ENCODE peak calls at places on chromosomes 11 and 22, in eight cellular contexts. H is stomach, Z is HCT116, A is right atrium auricular region, K is neural progenitor cell, O is esophagus muscularis mucosa, M is A549, T is transverse colon. F is an unnamed sample.

GRCh38 chr11:9137293-9138132 is 46.1 kb upstream of the SCUBE2 start:
- DNase-seq in T (peak), Z (peak), K (peak), M (peak), O (peak), H (peak), A (peak), F (peak)

GRCh38 chr11:27757953-27758352 is 57.7 kb upstream of the BDNF start:
- DNase-seq in A (no peak), H (no peak), T (no peak), M (no peak), Z (no peak), O (no peak), K (no peak), F (no peak)

GRCh38 chr11:13316528-13316961 is 39.0 kb downstream of the BMAL1 start:
- DNase-seq in M (no peak), K (no peak), Z (no peak), H (no peak), A (no peak), T (no peak), O (no peak), F (peak)

GRCh38 chr11:10514210-10514609 is 26.8 kb downstream of the RNF141 start:
- DNase-seq in H (no peak), K (no peak), Z (no peak), A (no peak), M (peak), T (no peak), O (no peak), F (no peak)

GRCh38 chr22:37976547-37976946 is 7.8 kb downstream of the SOX10 start:
- DNase-seq in T (no peak), Z (no peak), M (no peak), O (no peak), H (no peak), K (no peak), A (no peak), F (no peak)

GRCh38 chr22:37060801-37061610 is 9.5 kb downstream of the KCTD17 start:
- DNase-seq in M (no peak), A (no peak), H (no peak), K (no peak), T (no peak), O (no peak), Z (no peak), F (no peak)

GRCh38 chr11:68038718-68039525 is at the start of gene TCIRG1:
- DNase-seq in M (peak), Z (peak), K (peak), H (peak), A (peak), T (peak), O (peak), F (peak)

GRCh38 chr11:126405906-126406305 is 50.4 kb downstream of the ST3GAL4 start:
- DNase-seq in H (no peak), M (no peak), T (peak), A (no peak), O (no peak), K (no peak), Z (peak), F (no peak)

GRCh38 chr22:29477919-29478318 is 2.1 kb upstream of the NEFH start:
- DNase-seq in T (no peak), M (peak), A (no peak), H (no peak), Z (no peak), K (peak), O (no peak), F (no peak)

GRCh38 chr11:74932797-74933196 is 16.1 kb downstream of the XRRA1 start:
- DNase-seq in T (no peak), Z (no peak), A (no peak), H (no peak), M (no peak), K (no peak), O (no peak), F (no peak)

GRCh38 chr11:64998141-64998540 is 1.4 kb upstream of the BATF2 start:
- DNase-seq in H (no peak), O (no peak), Z (no peak), T (peak), A (no peak), K (no peak), M (peak), F (no peak)

GRCh38 chr11:65916391-65916790 is 2.5 kb downstream of the C11orf68 start:
- DNase-seq in M (no peak), H (no peak), O (no peak), K (no peak), T (no peak), A (no peak), Z (no peak), F (no peak)

GRCh38 chr22:20407829-20408228 is 13.9 kb downstream of the ZNF74 start:
- DNase-seq in O (no peak), Z (no peak), K (no peak), A (no peak), M (no peak), H (no peak), T (no peak), F (peak)

GRCh38 chr11:120622189-120622912 is 110.8 kb downstream of the GRIK4 start:
- DNase-seq in M (peak), A (no peak), K (no peak), O (no peak), Z (no peak), H (no peak), T (no peak), F (no peak)

GRCh38 chr11:117616979-117617378 is 180.0 kb downstream of the DSCAML1 start:
- DNase-seq in Z (no peak), M (no peak), H (no peak), O (no peak), K (no peak), T (no peak), A (no peak), F (no peak)

GRCh38 chr11:65111537-65112225 is at the start of gene TM7SF2:
- DNase-seq in K (peak), O (peak), T (peak), M (peak), Z (peak), H (peak), A (peak), F (peak)

GRCh38 chr11:2213384-2213842 is 41.8 kb upstream of the TH start:
- DNase-seq in K (peak), A (peak), O (no peak), H (no peak), Z (no peak), M (no peak), T (no peak), F (peak)

GRCh38 chr11:76785513-76785912 is 2.4 kb downstream of the TSKU start:
- DNase-seq in O (no peak), A (no peak), H (no peak), K (peak), M (peak), T (no peak), Z (no peak), F (no peak)

GRCh38 chr11:14423633-14424032 is 64.7 kb upstream of the RRAS2 start:
- DNase-seq in K (no peak), T (no peak), H (no peak), O (no peak), A (no peak), M (no peak), Z (no peak), F (no peak)

GRCh38 chr22:44085743-44086741 is 61.9 kb downstream of the PARVB start:
- DNase-seq in T (peak), O (peak), H (peak), K (peak), A (peak), Z (peak), M (peak), F (no peak)

GRCh38 chr22:47781427-47782111 is 1019.1 kb downstream of the TBC1D22A start:
- DNase-seq in A (peak), M (no peak), T (no peak), O (peak), H (no peak), K (no peak), Z (no peak), F (peak)

GRCh38 chr11:119673389-119674336 is 55.3 kb downstream of the NECTIN1 start:
- DNase-seq in O (no peak), A (no peak), M (no peak), T (peak), Z (no peak), H (peak), K (no peak), F (no peak)

GRCh38 chr11:114135737-114136151 is 76.2 kb downstream of the ZBTB16 start:
- DNase-seq in H (no peak), Z (no peak), A (no peak), T (no peak), M (no peak), O (no peak), K (peak), F (no peak)

GRCh38 chr22:46618667-46619066 is 1.5 kb upstream of the GRAMD4 start:
- DNase-seq in Z (no peak), O (no peak), K (no peak), T (no peak), A (no peak), M (no peak), H (no peak), F (no peak)

GRCh38 chr22:46619830-46620501 is at the start of gene GRAMD4:
- DNase-seq in T (no peak), H (no peak), Z (no peak), O (no peak), A (no peak), M (no peak), K (peak), F (no peak)

GRCh38 chr22:46622081-46622521 is 1.9 kb downstream of the GRAMD4 start:
- DNase-seq in K (no peak), T (no peak), A (no peak), H (no peak), Z (no peak), M (no peak), O (no peak), F (peak)

GRCh38 chr22:46619240-46619829 is 851 bp upstream of the GRAMD4 start:
- DNase-seq in K (no peak), Z (no peak), M (no peak), A (no peak), H (no peak), O (no peak), T (no peak), F (no peak)

DNA sequence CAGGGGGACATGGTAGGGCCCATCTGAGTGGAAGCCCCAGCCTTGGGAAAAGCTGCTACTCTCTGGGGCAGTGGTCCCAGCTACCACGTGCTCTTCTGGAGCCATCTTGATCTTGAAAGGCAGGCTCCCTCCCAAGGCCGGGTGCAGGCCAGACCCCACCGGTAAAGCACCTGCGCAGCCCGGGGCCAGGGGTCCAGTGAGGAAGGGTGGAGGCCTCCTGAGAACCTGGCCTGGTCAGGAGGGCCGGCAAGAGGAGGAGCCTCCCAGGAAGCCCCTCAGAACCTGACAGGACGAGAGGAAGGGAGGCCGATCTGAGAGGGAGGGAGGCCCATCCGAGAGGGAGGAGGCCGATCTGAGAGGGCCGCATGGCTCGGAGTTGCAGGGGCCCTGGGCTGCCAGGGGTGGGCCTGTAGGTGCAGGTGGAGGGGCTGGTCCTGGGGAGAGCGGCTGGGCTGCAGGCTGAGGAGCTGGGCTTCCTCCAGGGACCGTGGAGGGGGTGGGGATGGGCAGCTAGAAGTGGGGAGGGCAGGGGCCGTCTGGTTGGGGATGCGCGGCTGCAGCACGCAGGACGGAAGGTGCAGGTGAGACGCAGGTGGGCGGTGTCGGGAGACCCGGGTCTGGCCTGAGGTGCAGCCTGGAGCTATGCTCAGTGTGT is 529 bp downstream of the GRAMD4 start:
- DNase-seq in O (no peak), H (no peak), T (no peak), A (no peak), M (no peak), Z (no peak), K (peak), F (no peak)
- H3K27ac ChIP-seq in O (peak), H (no peak), T (peak), A (peak), M (no peak), Z (no peak), K (no peak), F (peak)

DNA sequence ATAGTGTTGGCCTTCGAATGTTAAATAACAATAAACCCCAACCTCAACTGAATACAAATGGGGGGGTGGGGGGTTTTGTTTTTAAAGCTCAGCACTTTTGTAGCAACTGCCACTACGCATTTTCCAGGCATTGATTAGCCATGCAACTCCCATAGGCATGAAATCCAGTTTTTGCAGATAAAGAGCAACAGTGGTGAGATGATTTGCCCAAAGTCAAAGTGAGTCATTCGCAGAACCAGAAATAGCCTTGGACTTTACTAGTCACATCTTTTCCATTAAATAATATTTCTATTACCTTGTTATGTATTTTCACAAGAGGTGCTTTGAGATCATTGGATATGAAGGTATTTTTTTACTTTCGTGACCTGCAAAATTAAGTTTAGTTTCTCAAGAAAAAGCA is 1.7 kb upstream of the PHF21A start:
- DNase-seq in T (no peak), H (no peak), K (no peak), O (no peak), Z (no peak), A (no peak), M (no peak), F (no peak)
- H3K4me3 ChIP-seq in T (no peak), H (peak), K (peak), O (peak), Z (peak), A (no peak), M (peak), F (no peak)

DNA sequence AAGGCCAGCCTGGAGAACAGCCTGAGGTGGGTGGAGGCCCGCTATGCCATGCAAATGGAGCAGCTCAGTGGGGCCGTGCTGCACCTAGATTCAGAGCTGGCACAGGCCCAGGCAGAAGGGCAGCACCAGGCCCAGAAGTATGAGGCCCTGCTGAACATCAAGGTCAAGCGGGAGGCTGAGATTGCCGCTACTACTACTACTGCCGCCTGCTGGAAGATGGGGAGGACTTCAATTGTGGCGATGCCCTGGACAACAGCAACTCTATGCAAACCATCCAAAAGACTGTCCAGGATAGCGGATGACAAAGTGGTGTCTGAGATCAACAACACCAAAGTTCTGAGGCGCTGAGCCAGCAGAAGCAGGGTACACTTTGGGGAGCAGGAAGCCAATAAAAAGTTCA is 3.1 kb upstream of the TMEM218 start:
- DNase-seq in K (no peak), Z (peak), A (no peak), M (peak), H (no peak), O (no peak), T (no peak), F (no peak)
- TF ChIP-seq CTCF in K (peak), Z (peak), A (no peak), M (no peak), H (no peak), O (no peak), T (no peak), F (no peak)

GRCh38 chr11:84214557-84214956 is 928.4 kb upstream of the CCDC90B start:
- DNase-seq in T (no peak), O (no peak), H (no peak), K (no peak), M (no peak), Z (no peak), A (no peak), F (no peak)

GRCh38 chr11:84215671-84216070 is 929.5 kb upstream of the CCDC90B start:
- DNase-seq in A (no peak), M (no peak), H (no peak), Z (no peak), T (no peak), O (no peak), K (no peak), F (no peak)

GRCh38 chr11:84218318-84218717 is 932.2 kb upstream of the CCDC90B start:
- DNase-seq in O (no peak), K (no peak), A (no peak), M (no peak), H (no peak), T (no peak), Z (no peak), F (no peak)

DNA sequence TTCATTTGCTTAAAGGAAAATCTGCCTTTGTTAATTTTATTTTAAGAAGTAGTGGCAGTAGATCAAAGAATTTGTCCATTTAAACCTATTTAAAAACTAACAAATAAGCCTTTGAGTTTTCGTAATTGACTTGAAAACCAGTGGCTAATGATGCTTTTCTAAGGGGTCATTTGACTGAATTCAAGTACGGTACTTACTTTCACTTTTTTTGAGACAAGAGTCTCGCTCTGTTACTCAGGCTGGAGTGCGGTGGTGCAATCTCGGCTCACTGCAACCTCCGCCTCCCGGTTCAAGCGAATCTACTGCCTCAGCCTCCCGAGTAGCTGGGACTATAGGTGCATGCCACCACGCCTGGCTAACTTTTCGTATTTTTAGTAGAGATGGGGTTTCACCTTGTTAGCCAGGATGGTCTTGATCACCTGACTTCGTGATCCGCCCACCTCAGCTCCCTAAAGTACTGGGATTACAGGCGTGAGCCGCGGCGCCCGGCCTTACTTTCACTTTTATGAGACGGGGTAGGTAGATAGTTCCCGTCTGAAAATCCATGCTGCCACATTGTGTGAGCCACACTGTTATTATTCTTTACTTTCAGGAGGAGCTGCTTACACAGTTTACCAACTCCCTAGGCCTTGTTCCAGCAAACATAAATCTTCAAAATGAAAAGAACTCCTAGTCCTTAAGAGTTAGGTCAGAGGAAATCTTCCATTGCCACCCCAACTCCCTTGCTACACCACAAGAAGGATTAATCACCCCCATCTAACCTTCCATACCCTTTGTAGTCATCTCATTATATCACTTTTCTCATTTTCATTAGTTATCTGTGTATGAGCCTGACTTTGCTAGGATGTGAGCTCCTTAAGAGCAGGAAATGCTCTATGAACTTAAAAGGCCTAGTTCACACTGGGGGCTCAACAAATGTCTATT is 926.6 kb upstream of the CCDC90B start:
- DNase-seq in O (no peak), M (no peak), Z (no peak), H (no peak), A (no peak), K (no peak), T (no peak), F (no peak)
- H3K27ac ChIP-seq in O (no peak), M (no peak), Z (no peak), H (no peak), A (no peak), K (no peak), T (no peak), F (no peak)